ENCODE peak calls at places on chromosomes 6 and 20, in eight cellular contexts. B is endothelial cell, A is fibroblast of the aortic adventitia, Z is astrocyte of the spinal cord, H is B cell, J is cardiac fibroblast, K is A549, S is epithelial cell of esophagus. E is an unnamed sample.

GRCh38 chr20:17682889-17683198 is 802 bp upstream of the RRBP1 start:
- DNase-seq in S (no peak), H (no peak), Z (no peak), K (no peak), A (no peak), J (no peak), B (no peak), E (no peak)

GRCh38 chr6:170011233-170012142 is 260.1 kb downstream of the ERMARD start:
- DNase-seq in S (no peak), B (peak), A (no peak), Z (no peak), J (no peak), H (no peak), K (no peak), E (no peak)

GRCh38 chr6:38495511-38495910 is 144.2 kb downstream of the BTBD9 start:
- DNase-seq in Z (no peak), J (no peak), H (no peak), K (no peak), A (no peak), S (no peak), B (no peak), E (no peak)

GRCh38 chr20:19995220-19995863 is 21.8 kb upstream of the NAA20 start:
- DNase-seq in K (peak), J (peak), A (peak), B (no peak), S (peak), H (peak), Z (peak), E (peak)

GRCh38 chr6:143734641-143735063 is 56.9 kb downstream of the PHACTR2 start:
- DNase-seq in J (no peak), K (no peak), H (no peak), A (peak), S (no peak), B (no peak), Z (no peak), E (no peak)

GRCh38 chr6:4107873-4108272 is 27.5 kb downstream of the ECI2 start:
- DNase-seq in B (no peak), H (no peak), S (no peak), J (no peak), A (no peak), K (no peak), Z (no peak), E (no peak)

GRCh38 chr6:30194797-30195690 is 18.2 kb downstream of the TRIM26 start:
- DNase-seq in K (no peak), B (no peak), S (no peak), H (no peak), Z (no peak), J (no peak), A (no peak), E (no peak)

GRCh38 chr6:139763468-139764214 is 389.2 kb upstream of the CITED2 start:
- DNase-seq in J (peak), K (no peak), A (no peak), S (no peak), H (no peak), Z (no peak), B (no peak), E (no peak)

GRCh38 chr6:135938588-135939215 is 87.2 kb downstream of the PDE7B start:
- DNase-seq in K (no peak), B (no peak), H (no peak), J (peak), S (peak), Z (peak), A (peak), E (peak)

GRCh38 chr6:43060034-43060754 is 763 bp downstream of the KLC4 start:
- DNase-seq in H (no peak), K (peak), J (no peak), Z (no peak), B (no peak), A (peak), S (peak), E (peak)

GRCh38 chr6:43856005-43856765 is 86.2 kb downstream of the VEGFA start:
- DNase-seq in K (peak), Z (peak), H (no peak), A (no peak), B (peak), S (peak), J (peak), E (peak)

GRCh38 chr20:57221916-57222630 is 44.4 kb downstream of the BMP7 start:
- DNase-seq in J (no peak), H (no peak), Z (no peak), A (no peak), K (no peak), S (no peak), B (no peak), E (no peak)

GRCh38 chr6:56481957-56482356 is 160.7 kb downstream of the DST start:
- DNase-seq in Z (no peak), A (no peak), J (no peak), B (no peak), H (no peak), K (no peak), S (no peak), E (no peak)

GRCh38 chr6:116016846-116017545 is 43.7 kb downstream of the FRK start:
- DNase-seq in S (no peak), J (peak), Z (peak), B (no peak), K (no peak), H (no peak), A (peak), E (no peak)

GRCh38 chr6:305371-306206 is 13.3 kb downstream of the DUSP22 start:
- DNase-seq in Z (no peak), S (peak), A (no peak), J (no peak), B (no peak), K (no peak), H (no peak), E (peak)

GRCh38 chr6:10874207-10874606 is 7.6 kb downstream of the GCM2 start:
- DNase-seq in B (no peak), K (no peak), Z (no peak), S (no peak), H (no peak), A (no peak), J (no peak), E (no peak)
- TF ChIP-seq CTCF in B (no peak), K (no peak), Z (no peak), S (no peak), H (no peak), A (no peak), J (no peak), E (no peak)

GRCh38 chr6:155412335-155412734 is 43.3 kb downstream of the NOX3 start:
- DNase-seq in Z (peak), J (peak), K (no peak), B (no peak), H (no peak), A (peak), S (peak), E (no peak)
- TF ChIP-seq CTCF in Z (no peak), J (no peak), K (no peak), B (no peak), H (no peak), A (no peak), S (no peak), E (no peak)

GRCh38 chr20:46701057-46701456 is 8.4 kb upstream of the SLC2A10 start:
- DNase-seq in J (no peak), S (no peak), A (no peak), H (no peak), K (no peak), B (no peak), Z (no peak), E (no peak)
- TF ChIP-seq CTCF in J (no peak), S (no peak), A (no peak), H (no peak), K (no peak), B (no peak), Z (no peak), E (no peak)

GRCh38 chr6:74091133-74091793 is 395.3 kb downstream of the CD109 start:
- DNase-seq in Z (peak), S (peak), B (no peak), A (peak), J (peak), H (peak), K (peak), E (peak)

GRCh38 chr6:74091794-74092157 is 395.8 kb downstream of the CD109 start:
- DNase-seq in J (peak), H (no peak), S (no peak), A (no peak), K (no peak), B (no peak), Z (no peak), E (no peak)

DNA sequence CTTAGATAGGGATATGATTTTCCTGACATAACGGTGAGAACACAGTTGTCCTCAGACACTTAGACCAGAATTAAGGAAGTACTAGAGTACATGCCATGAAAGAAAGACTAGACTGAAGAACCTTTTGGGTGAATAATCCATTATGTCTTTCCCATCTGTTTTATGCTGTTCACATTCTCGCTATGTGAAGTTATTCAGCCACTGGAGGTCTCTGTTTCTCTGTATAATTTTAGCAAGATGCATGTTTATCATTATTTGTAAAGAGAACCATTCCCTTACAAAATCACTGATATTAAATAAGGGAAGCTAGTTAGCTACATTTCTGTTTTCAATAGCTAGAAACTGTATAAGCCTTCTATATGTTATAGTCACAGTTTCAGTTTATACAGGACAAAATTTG is 391.9 kb downstream of the CD109 start:
- DNase-seq in A (peak), J (peak), H (no peak), B (no peak), S (peak), K (no peak), Z (peak), E (peak)
- TF ChIP-seq CTCF in A (no peak), J (no peak), H (no peak), B (no peak), S (no peak), K (peak), Z (peak), E (no peak)

GRCh38 chr20:45415822-45416637 is at the start of gene PIGT:
- DNase-seq in S (peak), H (peak), J (peak), B (peak), A (peak), K (peak), Z (peak), E (peak)
- TF ChIP-seq CTCF in S (peak), H (no peak), J (no peak), B (no peak), A (no peak), K (no peak), Z (no peak), E (no peak)

DNA sequence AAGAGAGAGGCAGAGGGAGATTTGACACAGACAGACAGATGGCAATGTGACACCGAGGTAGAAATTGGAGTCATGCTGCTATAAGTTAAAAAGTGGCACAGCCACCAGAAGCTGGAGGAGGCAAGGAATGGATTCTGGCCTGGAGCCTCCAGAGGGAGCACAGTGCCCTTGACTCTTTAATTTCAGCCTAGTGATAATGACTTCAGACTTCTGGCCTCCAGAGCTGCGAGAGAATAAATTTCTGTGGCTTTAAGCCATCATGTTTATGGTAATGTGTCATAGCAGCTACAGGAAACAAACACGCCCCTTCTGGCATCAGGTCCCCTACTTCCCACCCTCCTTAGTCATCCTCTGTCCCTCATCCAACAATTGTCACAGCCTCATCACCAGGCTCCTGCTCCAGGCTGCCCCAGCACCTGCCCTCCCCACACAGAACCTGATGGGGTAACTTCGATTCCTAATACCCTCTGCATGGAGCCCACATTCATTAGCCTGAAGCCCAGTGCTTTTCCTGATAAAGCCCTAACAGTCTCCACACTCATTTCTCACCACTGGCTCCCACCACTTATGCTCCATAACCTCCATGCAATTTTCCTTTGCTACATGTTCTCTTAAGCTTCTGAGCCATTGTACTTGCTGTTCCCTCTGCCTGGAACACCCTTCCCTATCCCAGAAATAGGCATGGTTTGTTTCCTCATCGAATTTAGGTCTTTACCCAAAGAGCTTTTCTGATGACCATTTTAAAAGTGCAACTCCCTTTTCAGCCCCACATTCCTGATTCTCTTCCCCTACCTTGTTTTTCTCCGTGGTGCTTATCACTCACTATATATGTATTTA is 69.7 kb upstream of the TOX2 start:
- DNase-seq in Z (peak), K (no peak), B (no peak), S (peak), A (peak), H (no peak), J (peak), E (peak)
- TF ChIP-seq CTCF in Z (no peak), K (peak), B (no peak), S (peak), A (peak), H (no peak), J (peak), E (peak)

DNA sequence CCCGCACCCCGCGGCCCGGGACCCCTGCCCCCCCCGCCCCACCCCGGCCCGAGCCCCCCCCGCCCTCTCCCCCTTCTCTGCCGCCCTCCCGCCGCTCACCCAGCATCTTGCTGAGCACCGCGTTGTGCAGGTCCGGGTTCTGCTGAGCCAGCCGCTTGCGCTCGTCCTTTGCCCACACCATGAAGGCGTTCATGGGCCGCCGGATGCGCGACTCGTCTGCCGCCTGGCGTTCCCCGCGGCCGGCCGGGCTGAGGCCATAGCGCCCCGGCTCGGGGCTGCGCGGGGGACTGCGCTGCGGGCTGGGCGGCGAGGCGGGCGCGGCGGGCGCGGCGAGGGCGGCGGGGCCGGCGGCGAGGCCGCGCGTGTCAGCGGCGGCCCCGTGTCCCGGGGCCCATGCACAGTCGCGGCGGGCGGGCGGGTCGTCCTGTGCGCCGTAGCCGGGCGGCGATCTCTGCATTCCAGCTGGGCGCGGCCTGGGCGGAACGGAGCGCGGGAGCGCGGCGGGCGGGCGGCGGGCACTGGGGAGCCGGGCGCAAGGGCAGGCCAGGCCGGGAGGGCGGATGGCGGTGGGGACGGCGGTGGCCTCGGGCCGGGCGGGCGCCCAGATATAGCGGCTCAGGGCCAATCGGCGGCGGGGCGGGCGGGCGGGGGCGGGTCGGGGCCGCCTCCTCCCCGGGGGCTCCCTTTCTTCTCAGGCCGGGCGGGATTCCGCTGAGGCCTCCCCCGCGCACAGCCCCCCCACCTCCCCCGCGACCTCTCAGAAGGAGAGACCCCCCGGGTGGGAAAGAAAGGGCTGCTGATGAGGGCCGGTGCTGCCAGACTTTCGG is at the start of gene SOX18:
- DNase-seq in H (peak), B (peak), Z (no peak), S (peak), A (peak), J (peak), K (no peak), E (no peak)
- TF ChIP-seq CTCF in H (no peak), B (no peak), Z (no peak), S (no peak), A (no peak), J (no peak), K (no peak), E (no peak)

GRCh38 chr6:25892877-25893276 is 18.8 kb upstream of the SLC17A3 start:
- DNase-seq in J (no peak), H (no peak), B (no peak), A (no peak), Z (no peak), K (no peak), S (no peak), E (no peak)

GRCh38 chr6:25895773-25896172 is 21.7 kb upstream of the SLC17A3 start:
- DNase-seq in S (no peak), H (no peak), K (no peak), A (no peak), Z (no peak), J (no peak), B (no peak), E (no peak)

GRCh38 chr6:25893778-25894177 is 19.7 kb upstream of the SLC17A3 start:
- DNase-seq in S (no peak), H (no peak), J (no peak), Z (no peak), B (no peak), A (no peak), K (no peak), E (no peak)

GRCh38 chr6:25886066-25886465 is 12.0 kb upstream of the SLC17A3 start:
- DNase-seq in A (no peak), H (no peak), S (no peak), Z (no peak), K (no peak), B (no peak), J (no peak), E (no peak)

DNA sequence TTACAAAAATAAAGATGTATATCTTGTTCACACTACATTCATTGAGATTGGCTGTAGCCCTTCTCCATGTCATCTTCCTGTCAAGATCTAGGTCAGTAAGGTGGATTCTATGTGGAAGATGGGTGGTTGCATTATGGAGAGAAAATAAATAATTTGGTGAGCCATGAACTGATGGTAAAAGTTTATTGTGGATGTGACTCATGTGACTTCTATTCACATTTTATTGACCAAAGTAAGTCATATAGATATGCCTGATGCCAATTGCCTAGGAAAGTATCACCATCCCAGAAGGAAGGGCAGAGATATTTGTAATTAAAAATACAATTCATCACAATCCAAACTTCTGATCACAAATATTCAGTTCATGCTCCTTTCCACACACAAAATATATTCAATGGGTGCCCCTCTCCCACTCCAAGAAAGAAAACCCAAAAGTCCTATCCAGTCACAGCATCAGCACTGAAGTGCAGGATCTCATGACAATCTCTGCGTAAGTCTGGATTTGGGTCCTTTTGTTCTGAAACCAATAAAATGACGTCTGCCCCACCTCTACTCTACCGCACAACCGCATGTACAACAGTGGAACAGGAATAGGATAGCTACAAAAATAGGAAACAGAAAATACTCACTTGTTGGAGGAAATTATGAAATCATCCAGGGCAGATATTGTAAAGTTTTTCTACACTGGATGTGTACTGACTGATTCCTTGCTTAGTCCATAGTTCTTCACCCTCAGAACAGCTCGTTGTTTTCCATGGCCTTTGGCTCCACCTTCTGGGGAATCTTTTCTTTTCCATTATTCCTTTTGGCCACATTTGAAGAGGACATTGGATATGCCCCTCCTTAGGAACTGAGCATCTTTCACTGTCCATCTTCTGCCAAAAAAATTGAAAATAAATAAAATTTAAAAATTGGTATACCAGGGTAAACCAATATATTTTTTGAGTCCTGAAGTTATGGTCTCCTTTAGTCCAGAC is 16.1 kb upstream of the SLC17A3 start:
- DNase-seq in A (peak), H (no peak), S (peak), Z (peak), K (no peak), J (peak), B (peak), E (peak)
- TF ChIP-seq CTCF in A (peak), H (no peak), S (peak), Z (no peak), K (peak), J (peak), B (peak), E (peak)

GRCh38 chr6:146901940-146902816 is 302.0 kb upstream of the STXBP5 start:
- DNase-seq in Z (no peak), B (no peak), J (no peak), K (peak), A (peak), H (no peak), S (peak), E (peak)
- TF ChIP-seq CTCF in Z (no peak), B (no peak), J (peak), K (peak), A (peak), H (no peak), S (peak), E (peak)

E was measured in bronchial epithelial cell.